ENCODE peak calls at places on chromosome X, in six cellular contexts. O is esophagus squamous epithelium; M is PC-3; B is endothelial cell of umbilical vein; K is effector memory CD4-positive, alpha-beta T cell; N is Panc1. C is an unnamed sample.

GRCh38 chrX:78452356-78452755 is 124.9 kb upstream of the CYSLTR1 start:
- DNase-seq in O (no peak), M (peak; percentile 50), B (no peak), K (no peak), N (no peak), C (no peak)

GRCh38 chrX:109857898-109858297 is 124.8 kb upstream of the ACSL4 start:
- DNase-seq in O (no peak), M (no peak), B (peak; percentile 38), K (no peak), N (no peak), C (no peak)

GRCh38 chrX:106949366-106949765 is 29.2 kb downstream of the CLDN2 start:
- DNase-seq in O (no peak), M (peak; percentile 14), B (no peak), K (no peak), N (no peak), C (no peak)

GRCh38 chrX:153509592-153509991 is 7.8 kb upstream of the ATP2B3 start:
- DNase-seq in O (no peak), M (no peak), B (no peak), K (no peak), N (no peak), C (no peak)

GRCh38 chrX:17818729-17819128 is 42.4 kb downstream of the RAI2 start:
- DNase-seq in O (no peak), M (no peak), B (no peak), K (no peak), N (no peak), C (no peak)

GRCh38 chrX:40008841-40009461 is 88.8 kb downstream of the BCOR start:
- DNase-seq in O (no peak), M (no peak), B (no peak), K (no peak), N (no peak), C (no peak)

GRCh38 chrX:11367609-11368430 is 74.6 kb downstream of the AMELX start:
- DNase-seq in O (no peak), M (peak; percentile 59), B (peak; percentile 55), K (no peak), N (no peak), C (no peak)

GRCh38 chrX:41265615-41266014 is 68.3 kb upstream of the DDX3X start:
- DNase-seq in O (no peak), M (no peak), B (no peak), K (peak; percentile 9), N (no peak), C (peak; percentile 7)

GRCh38 chrX:130100180-130100579 is 10.1 kb downstream of the ELF4 start:
- DNase-seq in O (no peak), M (no peak), B (no peak), K (no peak), N (no peak), C (no peak)

GRCh38 chrX:54494166-54494969 is 1.7 kb downstream of the FGD1 start:
- DNase-seq in O (no peak), M (no peak), B (no peak), K (no peak), N (no peak), C (no peak)

GRCh38 chrX:130778773-130779172 is 124.2 kb downstream of the ENOX2 start:
- DNase-seq in O (no peak), M (no peak), B (no peak), K (no peak), N (no peak), C (no peak)

GRCh38 chrX:63918611-63919010 is 133.6 kb upstream of the ARHGEF9 start:
- DNase-seq in O (no peak), M (no peak), B (no peak), K (no peak), N (no peak), C (no peak)

GRCh38 chrX:68710870-68711576 is 63.6 kb downstream of the STARD8 start:
- DNase-seq in O (no peak), M (peak; percentile 65), B (peak; percentile 32), K (no peak), N (no peak), C (no peak)

GRCh38 chrX:38939067-38939466 is 137.8 kb downstream of the MID1IP1 start:
- DNase-seq in O (no peak), M (no peak), B (no peak), K (no peak), N (no peak), C (peak; percentile 2)

GRCh38 chrX:119292445-119292844 is 56.4 kb downstream of the PGRMC1 start:
- DNase-seq in O (no peak), M (peak; percentile 32), B (no peak), K (no peak), N (no peak), C (no peak)

GRCh38 chrX:143669395-143669794 is 33.5 kb upstream of the SLITRK4 start:
- DNase-seq in O (no peak), M (peak; percentile 53), B (no peak), K (no peak), N (no peak), C (no peak)

GRCh38 chrX:2607113-2607512 is 84.0 kb upstream of the CD99 start:
- DNase-seq in O (no peak), M (no peak), B (no peak), K (no peak), N (no peak), C (no peak)

GRCh38 chrX:69503228-69503834 is 795 bp upstream of the NALF2 start:
- DNase-seq in O (no peak), M (no peak), B (no peak), K (no peak), N (no peak), C (no peak)

GRCh38 chrX:57137481-57137880 is 284 bp upstream of the SPIN2A start:
- DNase-seq in O (no peak), M (no peak), B (no peak), K (no peak), N (no peak), C (no peak)

GRCh38 chrX:125998432-125998831 is 167.7 kb downstream of the DCAF12L2 start:
- DNase-seq in O (no peak), M (peak; percentile 47), B (peak; percentile 1), K (no peak), N (peak; percentile 4), C (no peak)

GRCh38 chrX:120773801-120774200 is 101.9 kb downstream of the CT47B1 start:
- DNase-seq in O (no peak), M (no peak), B (no peak), K (no peak), N (no peak), C (no peak)

GRCh38 chrX:19121898-19122640 is at the start of gene ADGRG2:
- DNase-seq in O (no peak), M (peak; percentile 48), B (peak; percentile 1), K (no peak), N (no peak), C (no peak)

GRCh38 chrX:151370906-151371305 is 26.1 kb upstream of the VMA21 start:
- DNase-seq in O (no peak), M (no peak), B (no peak), K (no peak), N (no peak), C (no peak)

GRCh38 chrX:74535211-74535621 is 79.2 kb downstream of the RLIM start:
- DNase-seq in O (no peak), M (peak; percentile 54), B (no peak), K (no peak), N (no peak), C (no peak)

GRCh38 chrX:30653415-30654131 is at the start of gene GK:
- DNase-seq in O (no peak), M (peak; percentile 23), B (peak; percentile 3), K (peak; percentile 6), N (no peak), C (no peak)

GRCh38 chrX:47651043-47651905 is 911 bp upstream of the ELK1 start:
- DNase-seq in O (no peak), M (no peak), B (no peak), K (no peak), N (no peak), C (no peak)

GRCh38 chrX:69133561-69134542 is 31.4 kb downstream of the PJA1 start:
- DNase-seq in O (no peak), M (peak; percentile 79), B (peak; percentile 30), K (no peak), N (no peak), C (no peak)

GRCh38 chrX:51759055-51759454 is 15.8 kb downstream of the GSPT2 start:
- DNase-seq in O (no peak), M (no peak), B (no peak), K (no peak), N (no peak), C (no peak)

GRCh38 chrX:33726281-33727160 is 405.6 kb downstream of the FAM47A start:
- DNase-seq in O (no peak), M (no peak), B (no peak), K (no peak), N (no peak), C (no peak)

GRCh38 chrX:96837808-96838207 is 45.9 kb upstream of the RPA4 start:
- DNase-seq in O (no peak), M (peak; percentile 82), B (no peak), K (no peak), N (no peak), C (no peak)

GRCh38 chrX:15864629-15865028 is 10.0 kb upstream of the AP1S2 start:
- DNase-seq in O (no peak), M (peak; percentile 64), B (no peak), K (no peak), N (no peak), C (no peak)

DNA sequence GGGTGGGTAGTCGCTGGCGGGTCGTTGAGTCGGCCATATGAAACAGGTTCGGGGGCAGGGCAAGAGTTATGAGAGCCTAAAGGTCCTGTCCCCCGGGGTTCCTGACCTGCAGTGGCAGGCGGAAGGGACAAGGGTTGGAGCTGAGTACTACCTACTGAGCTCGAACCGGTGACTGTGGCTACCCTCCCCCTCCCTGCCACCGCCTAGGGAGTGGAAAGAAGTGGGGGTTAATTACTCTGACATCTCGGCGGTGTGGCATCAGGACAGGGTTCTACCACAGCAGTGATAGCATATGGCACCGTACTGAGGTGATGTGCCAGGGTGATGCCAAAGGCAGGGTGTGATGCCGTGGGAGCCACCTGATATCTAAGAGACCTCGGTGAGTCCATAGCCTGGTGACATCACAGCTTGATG is 307 bp downstream of the ATG4A start:
- DNase-seq in O (no peak), M (peak; percentile 21), B (no peak), K (no peak), N (no peak), C (no peak)
- H3K4me3 ChIP-seq in O (peak overlapping the region; percentile 50), M (peak overlapping the region; percentile 87), B (peak overlapping the region; percentile 68), K (peak overlapping the region; percentile 75), N (peak overlapping the region; percentile 99), C (peak overlapping the region; percentile 82)

GRCh38 chrX:24145340-24146186 is 4.0 kb upstream of the ZFX start:
- DNase-seq in O (no peak), M (peak; percentile 84), B (peak; percentile 48), K (no peak), N (no peak), C (no peak)
- H3K27ac ChIP-seq in O (peak overlapping the region; percentile 98), M (peak overlapping the region; percentile 82), B (peak overlapping the region; percentile 9), K (no peak overlapping the region), N (peak overlapping the region; percentile 92), C (peak overlapping the region; percentile 93)

GRCh38 chrX:100731441-100732281 is at the start of gene SYTL4:
- DNase-seq in O (no peak), M (peak; percentile 20), B (peak; percentile 57), K (no peak), N (no peak), C (no peak)
- H3K4me3 ChIP-seq in O (peak within 1 kb of the TSS; percentile 53), M (peak within 1 kb of the TSS; percentile 87), B (peak within 1 kb of the TSS; percentile 71), K (no peak within 1 kb of the TSS), N (peak within 1 kb of the TSS; percentile 44), C (peak within 1 kb of the TSS; percentile 83)

DNA sequence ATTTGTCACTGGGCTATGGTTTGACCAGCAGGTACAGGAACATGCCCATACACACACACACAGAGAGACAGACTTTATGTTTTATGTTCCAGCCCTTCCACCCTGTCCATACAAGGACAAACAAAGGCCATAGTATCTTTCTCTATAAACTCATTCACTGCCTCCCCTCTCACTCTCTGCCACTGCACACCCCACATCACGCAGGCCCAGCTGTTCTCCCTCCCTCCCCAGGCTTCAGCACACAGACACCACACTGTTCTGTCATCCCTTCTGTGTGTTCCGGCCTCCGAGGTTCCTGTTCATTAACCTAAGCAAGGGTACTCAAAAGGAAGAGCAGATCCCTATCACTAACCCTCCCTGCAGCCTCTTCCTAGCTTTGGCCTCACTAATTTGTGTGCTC is 17.8 kb downstream of the LAS1L start:
- DNase-seq in O (no peak), M (no peak), B (no peak), K (no peak), N (no peak), C (no peak)
- H3K27ac ChIP-seq in O (no peak overlapping the region), M (no peak overlapping the region), B (no peak overlapping the region), K (no peak overlapping the region), N (no peak overlapping the region), C (no peak overlapping the region)